ENCODE peak calls at places on chromosomes 11 and 22, in four cellular contexts. T, W, D and I are unnamed samples.

GRCh38 chr11:65133724-65134123 is 595 bp downstream of the SYVN1 start:
- DNase-seq in T (peak; percentile 40), W (no peak), D (no peak), I (no peak)

GRCh38 chr11:13169709-13170108 is 107.9 kb upstream of the BMAL1 start:
- DNase-seq in T (no peak), W (no peak), D (no peak), I (no peak)

GRCh38 chr11:74000307-74000630 is 8.6 kb downstream of the UCP3 start:
- DNase-seq in T (peak; percentile 1), W (no peak), D (no peak), I (no peak)

GRCh38 chr11:14519692-14520085 is 497 bp downstream of the PSMA1 start:
- DNase-seq in T (peak; percentile 60), W (peak; percentile 46), D (no peak), I (no peak)

GRCh38 chr11:62546244-62546936 is at the start of gene AHNAK:
- DNase-seq in T (peak; percentile 70), W (peak; percentile 13), D (peak; percentile 59), I (no peak)

GRCh38 chr22:31122532-31123291 is at the start of gene INPP5J:
- DNase-seq in T (no peak), W (peak; percentile 72), D (no peak), I (peak; percentile 34)

GRCh38 chr11:112366777-112367176 is 106.1 kb upstream of the PLET1 start:
- DNase-seq in T (no peak), W (no peak), D (no peak), I (no peak)

GRCh38 chr11:110087820-110088534 is 5.2 kb upstream of the ZC3H12C start:
- DNase-seq in T (no peak), W (no peak), D (no peak), I (no peak)

GRCh38 chr11:60947666-60948065 is 4.3 kb downstream of the SLC15A3 start:
- DNase-seq in T (no peak), W (no peak), D (no peak), I (no peak)

GRCh38 chr22:25775501-25775900 is 33.5 kb downstream of the MYO18B start:
- DNase-seq in T (no peak), W (peak; percentile 3), D (no peak), I (no peak)

GRCh38 chr11:129787518-129787917 is 28.1 kb upstream of the TMEM45B start:
- DNase-seq in T (no peak), W (no peak), D (no peak), I (no peak)

GRCh38 chr11:23359297-23359696 is 499.0 kb upstream of the CCDC179 start:
- DNase-seq in T (no peak), W (no peak), D (no peak), I (no peak)

GRCh38 chr22:37232140-37232998 is 11.7 kb downstream of the RAC2 start:
- DNase-seq in T (peak; percentile 24), W (no peak), D (peak; percentile 32), I (no peak)

GRCh38 chr11:57776101-57776511 is 14.5 kb downstream of the CTNND1 start:
- DNase-seq in T (no peak), W (no peak), D (no peak), I (no peak)

GRCh38 chr22:20015187-20015625 is 1.4 kb downstream of the ARVCF start:
- DNase-seq in T (no peak), W (no peak), D (no peak), I (no peak)

GRCh38 chr11:105245781-105246315 is 106.3 kb upstream of the CARD18 start:
- DNase-seq in T (no peak), W (no peak), D (no peak), I (no peak)

GRCh38 chr22:21445437-21446127 is 21.6 kb upstream of the TMEM191C start:
- DNase-seq in T (no peak), W (no peak), D (no peak), I (no peak)

GRCh38 chr11:107385361-107385982 is 72.2 kb downstream of the CWF19L2 start:
- DNase-seq in T (no peak), W (no peak), D (no peak), I (no peak)

GRCh38 chr11:113593698-113594308 is 112.3 kb downstream of the TMPRSS5 start:
- DNase-seq in T (no peak), W (no peak), D (no peak), I (no peak)

GRCh38 chr11:70416881-70417280 is 18.6 kb downstream of the CTTN start:
- DNase-seq in T (no peak), W (no peak), D (no peak), I (no peak)

GRCh38 chr11:120306519-120307242 is 18.4 kb upstream of the TLCD5 start:
- DNase-seq in T (no peak), W (no peak), D (no peak), I (peak; percentile 39)